ENCODE peak calls at places on chromosomes 7 and 10, in seven cellular contexts. O, H, N, Z, A, T and I are unnamed samples.

GRCh38 chr10:121818599-121818998 is 109.2 kb downstream of the ATE1 start:
- DNase-seq in O (no peak), H (no peak), N (no peak), Z (no peak), A (no peak), T (no peak), I (no peak)

GRCh38 chr7:136039577-136040345 is 62.6 kb upstream of the MTPN start:
- DNase-seq in O (no peak), H (no peak), N (no peak), Z (no peak), A (no peak), T (no peak), I (peak)

GRCh38 chr10:77073066-77073960 is 564.3 kb downstream of the KCNMA1 start:
- DNase-seq in O (no peak), H (no peak), N (no peak), Z (peak), A (no peak), T (no peak), I (no peak)

GRCh38 chr7:152442330-152442835 is 6.6 kb upstream of the KMT2C start:
- DNase-seq in O (no peak), H (no peak), N (no peak), Z (no peak), A (no peak), T (no peak), I (no peak)

GRCh38 chr10:1036341-1036791 is 10.7 kb upstream of the IDI2 start:
- DNase-seq in O (no peak), H (no peak), N (no peak), Z (no peak), A (no peak), T (no peak), I (peak)

GRCh38 chr7:85426487-85426960 is 239.7 kb upstream of the SEMA3D start:
- DNase-seq in O (no peak), H (no peak), N (no peak), Z (peak), A (no peak), T (no peak), I (no peak)

GRCh38 chr7:138666385-138666784 is 34.8 kb downstream of the SVOPL start:
- DNase-seq in O (no peak), H (no peak), N (no peak), Z (peak), A (no peak), T (no peak), I (no peak)

GRCh38 chr10:75565286-75566251 is 134.1 kb downstream of the LRMDA start:
- DNase-seq in O (no peak), H (no peak), N (no peak), Z (no peak), A (no peak), T (no peak), I (no peak)

GRCh38 chr10:124590216-124591122 is 128.8 kb downstream of the LHPP start:
- DNase-seq in O (no peak), H (no peak), N (no peak), Z (no peak), A (no peak), T (no peak), I (no peak)

GRCh38 chr10:131204406-131205152 is 106.9 kb downstream of the TCERG1L start:
- DNase-seq in O (no peak), H (no peak), N (no peak), Z (no peak), A (no peak), T (no peak), I (no peak)

GRCh38 chr7:93055543-93056107 is 62.2 kb downstream of the SAMD9 start:
- DNase-seq in O (no peak), H (no peak), N (no peak), Z (peak), A (peak), T (no peak), I (peak)

GRCh38 chr7:749121-749520 is 22.0 kb upstream of the PRKAR1B start:
- DNase-seq in O (no peak), H (no peak), N (no peak), Z (peak), A (peak), T (no peak), I (no peak)

GRCh38 chr7:100875356-100875751 is 451 bp downstream of the SRRT start:
- DNase-seq in O (peak), H (no peak), N (no peak), Z (no peak), A (peak), T (no peak), I (no peak)

GRCh38 chr10:75003891-75004290 is 107.6 kb upstream of the SAMD8 start:
- DNase-seq in O (no peak), H (no peak), N (no peak), Z (no peak), A (no peak), T (no peak), I (no peak)

GRCh38 chr10:35834916-35835499 is 192.9 kb upstream of the FZD8 start:
- DNase-seq in O (no peak), H (no peak), N (peak), Z (no peak), A (no peak), T (no peak), I (no peak)

GRCh38 chr7:134462337-134462925 is 3.5 kb upstream of the AKR1B1 start:
- DNase-seq in O (no peak), H (no peak), N (no peak), Z (peak), A (no peak), T (no peak), I (no peak)

GRCh38 chr10:129796611-129797420 is 167.3 kb downstream of the EBF3 start:
- DNase-seq in O (no peak), H (no peak), N (no peak), Z (no peak), A (no peak), T (no peak), I (no peak)

GRCh38 chr7:111103678-111104274 is 12.8 kb downstream of the LRRN3 start:
- DNase-seq in O (no peak), H (no peak), N (no peak), Z (no peak), A (no peak), T (no peak), I (no peak)

GRCh38 chr7:108156897-108157605 is 26.9 kb upstream of the LAMB4 start:
- DNase-seq in O (no peak), H (no peak), N (no peak), Z (no peak), A (no peak), T (no peak), I (no peak)

GRCh38 chr7:99209781-99210180 is 1.9 kb upstream of the KPNA7 start:
- DNase-seq in O (no peak), H (no peak), N (no peak), Z (no peak), A (no peak), T (no peak), I (no peak)

GRCh38 chr7:3955751-3956696 is 655.0 kb downstream of the SDK1 start:
- DNase-seq in O (peak), H (no peak), N (no peak), Z (no peak), A (no peak), T (no peak), I (peak)

GRCh38 chr10:90484518-90484917 is 373.3 kb downstream of the HTR7 start:
- DNase-seq in O (no peak), H (no peak), N (peak), Z (no peak), A (no peak), T (no peak), I (no peak)

GRCh38 chr10:112565434-112566053 is 118.5 kb downstream of the VTI1A start:
- DNase-seq in O (peak), H (no peak), N (peak), Z (peak), A (peak), T (no peak), I (peak)

GRCh38 chr10:91043173-91043910 is 122.5 kb upstream of the ANKRD1 start:
- DNase-seq in O (no peak), H (no peak), N (no peak), Z (peak), A (no peak), T (no peak), I (peak)

GRCh38 chr7:32941996-32942782 is 15.1 kb upstream of the FKBP9 start:
- DNase-seq in O (peak), H (no peak), N (peak), Z (peak), A (peak), T (peak), I (peak)

GRCh38 chr10:98611432-98611831 is 164.7 kb upstream of the HPS1 start:
- DNase-seq in O (no peak), H (no peak), N (peak), Z (no peak), A (no peak), T (no peak), I (no peak)

GRCh38 chr10:80530251-80530650 is 7.5 kb upstream of the SH2D4B start:
- DNase-seq in O (peak), H (no peak), N (no peak), Z (peak), A (no peak), T (peak), I (peak)

GRCh38 chr10:23403278-23403677 is 35.6 kb upstream of the OTUD1 start:
- DNase-seq in O (no peak), H (no peak), N (no peak), Z (no peak), A (no peak), T (no peak), I (no peak)

GRCh38 chr7:124459101-124460052 is 306.2 kb downstream of the GPR37 start:
- DNase-seq in O (no peak), H (no peak), N (no peak), Z (no peak), A (no peak), T (no peak), I (no peak)